ENCODE peak calls at places on chromosome 2, in seven cellular contexts. One of them, this sample, is unnamed. For H3K4me1, the result is how much of the 10 kb centered on the place peaks cover.

GRCh38 chr2:234051374-234052070 is 1.0 kb downstream of the SPP2 start:
- DNase-seq in H1: no peak
- DNase-seq in H9: no peak
- DNase-seq in neuronal stem cell: no peak
- DNase-seq in trophoblast cell: no peak
- DNase-seq in mesendoderm: no peak
- DNase-seq in mesenchymal stem cell: no peak
- DNase-seq in this sample: peak

GRCh38 chr2:148545387-148546256 is 98.9 kb upstream of the EPC2 start:
- DNase-seq in H1: no peak
- DNase-seq in H9: no peak
- DNase-seq in neuronal stem cell: no peak
- DNase-seq in trophoblast cell: no peak
- DNase-seq in mesendoderm: no peak
- DNase-seq in mesenchymal stem cell: no peak
- DNase-seq in this sample: no peak

GRCh38 chr2:54704688-54705605 is 18.5 kb upstream of the EML6 start:
- DNase-seq in H1: no peak
- DNase-seq in H9: no peak
- DNase-seq in neuronal stem cell: no peak
- DNase-seq in trophoblast cell: peak
- DNase-seq in mesendoderm: peak
- DNase-seq in mesenchymal stem cell: peak
- DNase-seq in this sample: peak

GRCh38 chr2:190860985-190861721 is 19.5 kb upstream of the GLS start:
- DNase-seq in H1: peak
- DNase-seq in H9: peak
- DNase-seq in neuronal stem cell: no peak
- DNase-seq in trophoblast cell: peak
- DNase-seq in mesendoderm: peak
- DNase-seq in mesenchymal stem cell: peak
- DNase-seq in this sample: peak

GRCh38 chr2:162123806-162124758 is 28.0 kb downstream of the GCG start:
- DNase-seq in H1: no peak
- DNase-seq in H9: no peak
- DNase-seq in neuronal stem cell: peak
- DNase-seq in trophoblast cell: peak
- DNase-seq in mesendoderm: peak
- DNase-seq in mesenchymal stem cell: peak
- DNase-seq in this sample: peak

GRCh38 chr2:55585451-55586079 is 31.9 kb downstream of the PPP4R3B start:
- DNase-seq in H1: no peak
- DNase-seq in H9: no peak
- DNase-seq in neuronal stem cell: no peak
- DNase-seq in trophoblast cell: peak
- DNase-seq in mesendoderm: peak
- DNase-seq in mesenchymal stem cell: peak
- DNase-seq in this sample: peak

GRCh38 chr2:158099716-158100115 is 2.0 kb upstream of the UPP2 start:
- DNase-seq in H1: no peak
- DNase-seq in H9: no peak
- DNase-seq in neuronal stem cell: no peak
- DNase-seq in trophoblast cell: no peak
- DNase-seq in mesendoderm: peak
- DNase-seq in mesenchymal stem cell: no peak
- DNase-seq in this sample: peak

GRCh38 chr2:37000273-37000780 is 34.0 kb upstream of the STRN start:
- DNase-seq in H1: no peak
- DNase-seq in H9: no peak
- DNase-seq in neuronal stem cell: no peak
- DNase-seq in trophoblast cell: no peak
- DNase-seq in mesendoderm: no peak
- DNase-seq in mesenchymal stem cell: no peak
- DNase-seq in this sample: peak

GRCh38 chr2:148979919-148980277 is 58.6 kb upstream of the LYPD6B start:
- DNase-seq in H1: no peak
- DNase-seq in H9: no peak
- DNase-seq in neuronal stem cell: no peak
- DNase-seq in trophoblast cell: no peak
- DNase-seq in mesendoderm: no peak
- DNase-seq in mesenchymal stem cell: no peak
- DNase-seq in this sample: no peak

GRCh38 chr2:218396688-218397501 is 2.8 kb upstream of the CTDSP1 start:
- DNase-seq in H1: no peak
- DNase-seq in H9: peak
- DNase-seq in neuronal stem cell: peak
- DNase-seq in trophoblast cell: peak
- DNase-seq in mesendoderm: peak
- DNase-seq in mesenchymal stem cell: peak
- DNase-seq in this sample: peak

GRCh38 chr2:96525211-96525507 is 11.4 kb upstream of the ARID5A start:
- DNase-seq in H1: no peak
- DNase-seq in H9: no peak
- DNase-seq in neuronal stem cell: no peak
- DNase-seq in trophoblast cell: no peak
- DNase-seq in mesendoderm: no peak
- DNase-seq in mesenchymal stem cell: no peak
- DNase-seq in this sample: no peak

GRCh38 chr2:72638600-72639211 is 187.1 kb downstream of the EXOC6B start:
- DNase-seq in H1: no peak
- DNase-seq in H9: no peak
- DNase-seq in neuronal stem cell: no peak
- DNase-seq in trophoblast cell: no peak
- DNase-seq in mesendoderm: no peak
- DNase-seq in mesenchymal stem cell: no peak
- DNase-seq in this sample: no peak

GRCh38 chr2:46564350-46564749 is 85.0 kb downstream of the TMEM247 start:
- DNase-seq in H1: no peak
- DNase-seq in H9: no peak
- DNase-seq in neuronal stem cell: no peak
- DNase-seq in trophoblast cell: no peak
- DNase-seq in mesendoderm: no peak
- DNase-seq in mesenchymal stem cell: no peak
- DNase-seq in this sample: peak

GRCh38 chr2:46561731-46562450 is 82.5 kb downstream of the TMEM247 start:
- DNase-seq in H1: no peak
- DNase-seq in H9: no peak
- DNase-seq in neuronal stem cell: no peak
- DNase-seq in trophoblast cell: no peak
- DNase-seq in mesendoderm: no peak
- DNase-seq in mesenchymal stem cell: no peak
- DNase-seq in this sample: no peak

GRCh38 chr2:46563110-46563731 is 83.9 kb downstream of the TMEM247 start:
- DNase-seq in H1: no peak
- DNase-seq in H9: no peak
- DNase-seq in neuronal stem cell: no peak
- DNase-seq in trophoblast cell: no peak
- DNase-seq in mesendoderm: no peak
- DNase-seq in mesenchymal stem cell: no peak
- DNase-seq in this sample: no peak

GRCh38 chr2:46564811-46565241 is 85.5 kb downstream of the TMEM247 start:
- DNase-seq in H1: no peak
- DNase-seq in H9: no peak
- DNase-seq in neuronal stem cell: no peak
- DNase-seq in trophoblast cell: no peak
- DNase-seq in mesendoderm: peak
- DNase-seq in mesenchymal stem cell: no peak
- DNase-seq in this sample: no peak

GRCh38 chr2:46562451-46562841 is 83.1 kb downstream of the TMEM247 start:
- DNase-seq in H1: no peak
- DNase-seq in H9: no peak
- DNase-seq in neuronal stem cell: no peak
- DNase-seq in trophoblast cell: no peak
- DNase-seq in mesendoderm: no peak
- DNase-seq in mesenchymal stem cell: no peak
- DNase-seq in this sample: no peak
- H3K4ac ChIP-seq in H1: no peak
- H3K4ac ChIP-seq in H9: no peak
- H3K4ac ChIP-seq in neuronal stem cell: no peak
- H3K4ac ChIP-seq in trophoblast cell: no peak
- H3K4ac ChIP-seq in mesendoderm: no peak
- H3K4ac ChIP-seq in mesenchymal stem cell: no peak
- H3K4ac ChIP-seq in this sample: no peak

GRCh38 chr2:166042356-166042755 is 85.5 kb downstream of the SCN1A start:
- DNase-seq in H1: no peak
- DNase-seq in H9: no peak
- DNase-seq in neuronal stem cell: no peak
- DNase-seq in trophoblast cell: no peak
- DNase-seq in mesendoderm: no peak
- DNase-seq in mesenchymal stem cell: no peak
- DNase-seq in this sample: no peak

GRCh38 chr2:166044853-166045483 is 82.9 kb downstream of the SCN1A start:
- DNase-seq in H1: no peak
- DNase-seq in H9: no peak
- DNase-seq in neuronal stem cell: no peak
- DNase-seq in trophoblast cell: no peak
- DNase-seq in mesendoderm: no peak
- DNase-seq in mesenchymal stem cell: no peak
- DNase-seq in this sample: no peak

GRCh38 chr2:166041613-166042012 is 86.2 kb downstream of the SCN1A start:
- DNase-seq in H1: no peak
- DNase-seq in H9: no peak
- DNase-seq in neuronal stem cell: no peak
- DNase-seq in trophoblast cell: no peak
- DNase-seq in mesendoderm: no peak
- DNase-seq in mesenchymal stem cell: no peak
- DNase-seq in this sample: no peak

DNA sequence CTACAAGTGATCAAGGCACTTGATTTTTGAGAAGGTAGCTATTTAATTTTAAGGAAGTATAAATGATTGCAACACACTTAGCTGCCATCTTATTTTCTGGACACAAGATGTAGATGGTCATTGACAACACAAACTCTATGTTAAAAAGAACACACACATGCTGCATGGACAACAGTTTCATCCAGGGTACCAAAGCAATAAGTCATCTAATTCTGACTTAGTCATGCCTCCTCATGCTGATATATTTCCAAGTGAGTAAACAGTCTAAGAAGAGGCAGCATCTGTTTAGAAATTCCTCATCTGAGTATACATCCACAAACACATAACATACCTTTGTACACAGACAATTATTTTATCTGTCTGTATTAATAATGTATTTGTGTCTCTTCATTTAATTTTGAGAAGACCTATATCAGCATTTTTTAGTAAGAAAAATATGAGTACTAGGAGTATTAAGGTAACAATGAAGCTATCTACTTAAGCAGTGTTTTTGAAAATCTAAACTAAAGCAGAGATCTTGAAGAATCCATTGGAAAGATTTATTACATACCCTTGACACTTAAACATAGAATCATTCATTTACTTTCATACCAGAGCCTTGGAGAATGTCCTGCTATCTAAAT is 84.9 kb downstream of the SCN1A start:
- DNase-seq in H1: no peak
- DNase-seq in H9: no peak
- DNase-seq in neuronal stem cell: no peak
- DNase-seq in trophoblast cell: no peak
- DNase-seq in mesendoderm: no peak
- DNase-seq in mesenchymal stem cell: no peak
- DNase-seq in this sample: peak
- H3K23ac ChIP-seq in H1: no peak
- H3K23ac ChIP-seq in H9: no peak
- H3K23ac ChIP-seq in neuronal stem cell: no peak
- H3K23ac ChIP-seq in trophoblast cell: no peak
- H3K23ac ChIP-seq in mesendoderm: no peak
- H3K23ac ChIP-seq in mesenchymal stem cell: no peak
- H3K23ac ChIP-seq in this sample: no peak

GRCh38 chr2:46963961-46964673 is 48.5 kb upstream of the MCFD2 start:
- DNase-seq in H1: no peak
- DNase-seq in H9: no peak
- DNase-seq in neuronal stem cell: no peak
- DNase-seq in trophoblast cell: peak
- DNase-seq in mesendoderm: no peak
- DNase-seq in mesenchymal stem cell: no peak
- DNase-seq in this sample: no peak
- H3K4me1 ChIP-seq in H1: under half
- H3K4me1 ChIP-seq in H9: under half
- H3K4me1 ChIP-seq in neuronal stem cell: under half
- H3K4me1 ChIP-seq in trophoblast cell: under half
- H3K4me1 ChIP-seq in mesendoderm: under half
- H3K4me1 ChIP-seq in mesenchymal stem cell: under half
- H3K4me1 ChIP-seq in this sample: under half

GRCh38 chr2:109480486-109481195 is 133.1 kb downstream of the SEPTIN10 start:
- DNase-seq in H1: no peak
- DNase-seq in H9: no peak
- DNase-seq in neuronal stem cell: no peak
- DNase-seq in trophoblast cell: peak
- DNase-seq in mesendoderm: no peak
- DNase-seq in mesenchymal stem cell: no peak
- DNase-seq in this sample: no peak

GRCh38 chr2:109476908-109477441 is 136.8 kb downstream of the SEPTIN10 start:
- DNase-seq in H1: no peak
- DNase-seq in H9: no peak
- DNase-seq in neuronal stem cell: no peak
- DNase-seq in trophoblast cell: no peak
- DNase-seq in mesendoderm: no peak
- DNase-seq in mesenchymal stem cell: no peak
- DNase-seq in this sample: no peak

GRCh38 chr2:109481196-109481555 is 132.6 kb downstream of the SEPTIN10 start:
- DNase-seq in H1: no peak
- DNase-seq in H9: no peak
- DNase-seq in neuronal stem cell: no peak
- DNase-seq in trophoblast cell: peak
- DNase-seq in mesendoderm: no peak
- DNase-seq in mesenchymal stem cell: no peak
- DNase-seq in this sample: no peak

GRCh38 chr2:109479804-109480203 is 134.0 kb downstream of the SEPTIN10 start:
- DNase-seq in H1: no peak
- DNase-seq in H9: no peak
- DNase-seq in neuronal stem cell: no peak
- DNase-seq in trophoblast cell: peak
- DNase-seq in mesendoderm: no peak
- DNase-seq in mesenchymal stem cell: no peak
- DNase-seq in this sample: no peak

DNA sequence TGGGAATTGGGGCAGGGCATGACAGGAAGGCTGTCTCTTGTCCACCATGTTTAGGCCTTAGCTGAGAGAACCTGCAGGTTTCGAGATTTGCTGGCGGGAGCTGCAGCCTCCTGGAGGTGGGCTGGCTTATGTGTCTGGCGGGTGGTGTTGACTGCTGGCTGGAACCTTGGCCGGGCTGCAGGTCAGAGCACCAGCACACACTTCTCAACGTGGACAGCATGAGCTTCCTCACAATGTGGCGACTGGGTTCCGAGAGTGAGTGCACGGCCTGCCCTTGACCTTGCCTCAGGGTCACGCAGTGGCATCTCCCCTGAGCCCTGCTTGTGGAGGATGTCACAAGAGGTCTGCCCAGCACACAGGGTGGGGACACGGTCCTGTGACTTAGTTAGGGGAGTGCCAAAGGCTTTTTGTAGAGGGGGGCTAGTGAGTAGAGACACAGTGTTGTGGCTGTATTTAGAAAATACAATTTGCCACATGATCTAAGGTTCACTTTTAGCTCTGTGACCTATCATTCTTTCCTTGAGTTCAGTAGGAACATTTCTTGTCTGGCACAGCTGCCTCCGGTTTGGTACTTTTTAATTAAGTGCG is 134.8 kb downstream of the SEPTIN10 start:
- DNase-seq in H1: no peak
- DNase-seq in H9: no peak
- DNase-seq in neuronal stem cell: no peak
- DNase-seq in trophoblast cell: no peak
- DNase-seq in mesendoderm: no peak
- DNase-seq in mesenchymal stem cell: no peak
- DNase-seq in this sample: no peak
- H3K4ac ChIP-seq in H1: no peak
- H3K4ac ChIP-seq in H9: no peak
- H3K4ac ChIP-seq in neuronal stem cell: no peak
- H3K4ac ChIP-seq in trophoblast cell: no peak
- H3K4ac ChIP-seq in mesendoderm: no peak
- H3K4ac ChIP-seq in mesenchymal stem cell: no peak
- H3K4ac ChIP-seq in this sample: no peak